ENCODE peak calls at places on chromosome 12, in six cellular contexts. X is HL-60, V is NCI-H1105, L is neural progenitor cell, C is NCI-H510A, I is AG04450. N is an unnamed sample.

GRCh38 chr12:108468149-108468968 is 46.7 kb upstream of the FICD start:
- DNase-seq in X (peak), V (no peak), L (peak), C (no peak), I (no peak), N (no peak)

GRCh38 chr12:74449872-74450271 is 87.8 kb upstream of the ATXN7L3B start:
- DNase-seq in X (no peak), V (no peak), L (no peak), C (no peak), I (no peak), N (no peak)

GRCh38 chr12:53046655-53047220 is 3.1 kb upstream of the TNS2 start:
- DNase-seq in X (peak), V (peak), L (peak), C (peak), I (peak), N (peak)

GRCh38 chr12:112686373-112686772 is 105.2 kb upstream of the RPH3A start:
- DNase-seq in X (no peak), V (no peak), L (no peak), C (no peak), I (no peak), N (no peak)

GRCh38 chr12:126385785-126386184 is 1320.5 kb downstream of the AACS start:
- DNase-seq in X (no peak), V (no peak), L (no peak), C (no peak), I (no peak), N (no peak)

GRCh38 chr12:40911676-40912075 is 219.4 kb downstream of the CNTN1 start:
- DNase-seq in X (no peak), V (no peak), L (no peak), C (no peak), I (no peak), N (no peak)

GRCh38 chr12:109696485-109697269 is 16.9 kb upstream of the FAM222A start:
- DNase-seq in X (no peak), V (no peak), L (no peak), C (no peak), I (no peak), N (no peak)

GRCh38 chr12:71092290-71092689 is 65.5 kb downstream of the TSPAN8 start:
- DNase-seq in X (no peak), V (no peak), L (no peak), C (no peak), I (no peak), N (no peak)

GRCh38 chr12:113609692-113610469 is 138.2 kb upstream of the LHX5 start:
- DNase-seq in X (no peak), V (no peak), L (peak), C (no peak), I (no peak), N (no peak)

GRCh38 chr12:130418261-130418660 is 80.6 kb downstream of the PIWIL1 start:
- DNase-seq in X (no peak), V (no peak), L (no peak), C (no peak), I (no peak), N (no peak)

GRCh38 chr12:120332041-120332440 is 4.5 kb upstream of the PLA2G1B start:
- DNase-seq in X (no peak), V (no peak), L (no peak), C (no peak), I (no peak), N (no peak)

GRCh38 chr12:46386360-46386867 is 13.8 kb upstream of the SLC38A2 start:
- DNase-seq in X (no peak), V (no peak), L (no peak), C (no peak), I (peak), N (no peak)

GRCh38 chr12:27229367-27229766 is 14.7 kb upstream of the STK38L start:
- DNase-seq in X (peak), V (no peak), L (no peak), C (no peak), I (no peak), N (no peak)

GRCh38 chr12:15830538-15830937 is 41.4 kb upstream of the EPS8 start:
- DNase-seq in X (no peak), V (no peak), L (no peak), C (no peak), I (no peak), N (no peak)

GRCh38 chr12:111428728-111429175 is 23.0 kb downstream of the SH2B3 start:
- DNase-seq in X (peak), V (no peak), L (no peak), C (no peak), I (no peak), N (no peak)